ENCODE peak calls at places on chromosomes 4 and X, in five cellular contexts. E is tibial artery, Q is body of pancreas, V is choroid plexus epithelial cell, O is coronary artery. W is an unnamed sample.

GRCh38 chr4:28287837-28288236 is 1427.2 kb downstream of the STIM2 start:
- DNase-seq in Q (peak; percentile 7), V (peak; percentile 97), O (no peak), E (peak; percentile 25), W (no peak)

GRCh38 chrX:38987135-38987780 is 186.0 kb downstream of the MID1IP1 start:
- DNase-seq in V (no peak), Q (no peak), O (no peak), E (no peak), W (no peak)

GRCh38 chr4:39716356-39716755 is 18.4 kb downstream of the UBE2K start:
- DNase-seq in Q (no peak), O (no peak), E (no peak), V (no peak), W (no peak)

GRCh38 chrX:39144323-39144722 is 343.1 kb downstream of the MID1IP1 start:
- DNase-seq in E (no peak), Q (no peak), V (no peak), O (no peak), W (no peak)

GRCh38 chr4:176792348-176793059 is at the start of gene VEGFC:
- DNase-seq in Q (peak; percentile 42), V (peak; percentile 69), O (peak; percentile 74), E (peak; percentile 32), W (peak; percentile 75)

GRCh38 chr4:165308174-165308573 is 19.3 kb upstream of the MSMO1 start:
- DNase-seq in O (no peak), Q (no peak), E (no peak), V (no peak), W (no peak)

GRCh38 chr4:140607852-140608251 is 39.1 kb upstream of the UCP1 start:
- DNase-seq in E (no peak), V (peak; percentile 2), O (no peak), Q (no peak), W (no peak)

GRCh38 chr4:55373461-55373860 is 22.3 kb upstream of the TMEM165 start:
- DNase-seq in V (no peak), E (no peak), O (no peak), Q (no peak), W (no peak)

GRCh38 chr4:14022428-14022827 is 394.9 kb upstream of the BOD1L1 start:
- DNase-seq in V (peak; percentile 74), O (no peak), Q (no peak), E (no peak), W (no peak)

GRCh38 chr4:180962268-180962667 is 1280.9 kb upstream of the TENM3 start:
- DNase-seq in Q (no peak), E (no peak), O (no peak), V (no peak), W (no peak)

GRCh38 chrX:9873952-9874351 is 87.7 kb downstream of the SHROOM2 start:
- DNase-seq in V (peak; percentile 40), Q (peak; percentile 25), E (peak; percentile 33), O (no peak), W (no peak)

GRCh38 chr4:41142946-41143720 is 71.2 kb downstream of the APBB2 start:
- DNase-seq in V (peak; percentile 97), E (peak; percentile 79), Q (peak; percentile 62), O (peak; percentile 84), W (no peak)

GRCh38 chr4:26263165-26263564 is 57.6 kb upstream of the RBPJ start:
- DNase-seq in O (no peak), E (no peak), V (no peak), Q (no peak), W (no peak)

GRCh38 chr4:23060776-23061175 is 368.0 kb downstream of the GBA3 start:
- DNase-seq in O (no peak), Q (no peak), E (no peak), V (peak; percentile 14), W (no peak)

GRCh38 chrX:1561164-1561563 is 24.2 kb upstream of the P2RY8 start:
- DNase-seq in Q (no peak), V (no peak), E (no peak), O (no peak), W (no peak)

GRCh38 chr4:40283968-40284367 is 51.2 kb upstream of the CHRNA9 start:
- DNase-seq in E (no peak), O (no peak), V (no peak), Q (no peak), W (no peak)

GRCh38 chrX:13473666-13474516 is 95.5 kb upstream of the EGFL6 start:
- DNase-seq in Q (no peak), E (no peak), V (peak; percentile 63), O (no peak), W (no peak)

GRCh38 chr4:2804973-2805501 is 12.2 kb downstream of the SH3BP2 start:
- DNase-seq in Q (no peak), O (no peak), V (no peak), E (no peak), W (no peak)

GRCh38 chrX:96846841-96847240 is 36.9 kb upstream of the RPA4 start:
- DNase-seq in E (no peak), V (no peak), Q (no peak), O (no peak), W (no peak)

GRCh38 chrX:154517101-154517781 is 1.2 kb upstream of the FAM3A start:
- DNase-seq in V (no peak), O (no peak), E (no peak), Q (no peak), W (no peak)

GRCh38 chrX:10484683-10485247 is 135.6 kb downstream of the MID1 start:
- DNase-seq in O (no peak), Q (no peak), V (peak; percentile 34), E (no peak), W (no peak)

GRCh38 chr4:8182858-8183725 is 16.0 kb upstream of the SH3TC1 start:
- DNase-seq in O (no peak), E (peak; percentile 64), V (peak; percentile 94), Q (peak; percentile 60), W (no peak)

GRCh38 chr4:42363614-42364013 is 33.7 kb upstream of the SHISA3 start:
- DNase-seq in Q (no peak), E (no peak), V (no peak), O (no peak), W (no peak)

GRCh38 chr4:139934336-139934735 is 219.6 kb downstream of the MAML3 start:
- DNase-seq in V (peak; percentile 27), Q (peak; percentile 28), E (no peak), O (no peak), W (no peak)

GRCh38 chr4:61427099-61427817 is 227.1 kb downstream of the ADGRL3 start:
- DNase-seq in Q (no peak), O (no peak), V (no peak), E (no peak), W (no peak)

GRCh38 chr4:44118971-44119680 is 329.5 kb downstream of the KCTD8 start:
- DNase-seq in O (no peak), E (no peak), V (peak; percentile 4), Q (no peak), W (no peak)

GRCh38 chr4:16516796-16517413 is 290.6 kb upstream of the TAPT1 start:
- DNase-seq in V (peak; percentile 94), O (no peak), E (peak; percentile 28), Q (peak; percentile 57), W (no peak)

GRCh38 chr4:75658881-75659280 is 14.3 kb downstream of the G3BP2 start:
- DNase-seq in Q (no peak), E (no peak), O (no peak), V (peak; percentile 60), W (no peak)

DNA sequence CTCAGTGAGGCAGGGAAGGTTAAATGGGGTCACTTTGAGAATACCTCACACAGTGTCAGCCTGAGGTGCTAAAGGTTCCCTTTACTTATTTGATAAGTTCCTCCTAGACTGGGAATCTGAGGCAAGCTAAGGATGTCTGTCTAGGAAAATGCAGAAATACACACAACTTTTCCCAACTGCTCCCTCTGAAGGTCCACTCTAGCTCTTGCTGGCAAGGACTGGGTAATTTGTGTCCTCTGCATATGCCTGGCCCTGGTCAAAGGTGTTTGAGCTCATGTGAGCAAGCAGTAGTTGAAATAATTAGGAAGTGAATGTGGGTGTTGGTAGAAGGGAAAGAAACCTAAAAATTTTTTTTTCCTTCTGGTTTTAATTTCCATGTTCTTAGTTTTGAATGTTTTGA is 21.3 kb downstream of the TXLNG start:
- DNase-seq in V (no peak), Q (peak; percentile 7), E (no peak), O (no peak), W (no peak)
- TF ChIP-seq CTCF in V (peak; percentile 19), Q (no peak), E (peak; percentile 13), O (no peak), W (peak; percentile 50)

GRCh38 chr4:100414016-100414790 is 103.6 kb downstream of the EMCN start:
- DNase-seq in Q (no peak), V (no peak), E (no peak), O (no peak), W (no peak)
- TF ChIP-seq CTCF in Q (no peak), V (no peak), E (no peak), O (no peak), W (no peak)

DNA sequence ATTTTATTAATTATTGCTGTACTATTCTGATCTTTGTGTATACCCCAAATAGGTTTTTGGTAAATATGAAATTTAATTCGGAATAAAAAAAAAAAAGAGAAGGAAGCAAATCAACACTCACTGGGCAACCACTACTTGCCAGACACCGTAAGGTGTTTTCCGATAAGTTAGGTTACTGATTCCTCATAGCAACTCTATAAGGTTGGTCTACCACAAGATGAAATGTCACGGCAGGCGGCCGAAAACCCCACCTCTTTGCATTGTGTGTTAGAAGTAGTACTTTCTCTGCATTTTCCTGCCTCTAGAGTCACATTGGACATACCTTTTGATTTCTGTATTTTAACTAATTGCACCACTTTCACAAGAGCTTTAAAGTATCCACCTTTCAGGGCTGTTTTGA is 44.5 kb upstream of the RASGEF1B start:
- DNase-seq in O (no peak), V (no peak), Q (no peak), E (no peak), W (no peak)
- TF ChIP-seq CTCF in O (no peak), V (no peak), Q (no peak), E (no peak), W (no peak)

GRCh38 chr4:153780221-153780620 is 8.7 kb downstream of the SFRP2 start:
- DNase-seq in Q (no peak), O (no peak), V (no peak), E (no peak), W (no peak)

GRCh38 chr4:153782567-153782966 is 6.3 kb downstream of the SFRP2 start:
- DNase-seq in Q (no peak), V (peak; percentile 15), E (no peak), O (no peak), W (no peak)

GRCh38 chr4:153781280-153781679 is 7.6 kb downstream of the SFRP2 start:
- DNase-seq in E (no peak), V (no peak), Q (no peak), O (no peak), W (no peak)

GRCh38 chr4:153780876-153781275 is 8.0 kb downstream of the SFRP2 start:
- DNase-seq in E (no peak), O (no peak), Q (no peak), V (no peak), W (no peak)

GRCh38 chr4:153781717-153782416 is 7.0 kb downstream of the SFRP2 start:
- DNase-seq in O (no peak), Q (no peak), E (no peak), V (peak; percentile 60), W (no peak)
- TF ChIP-seq CTCF in O (no peak), Q (no peak), E (no peak), V (peak; percentile 8), W (peak; percentile 49)

GRCh38 chrX:7061429-7061828 is 86.1 kb upstream of the STS start:
- DNase-seq in E (no peak), Q (no peak), O (no peak), V (peak; percentile 30), W (no peak)
- TF ChIP-seq CTCF in E (no peak), Q (no peak), O (no peak), V (no peak), W (no peak)

GRCh38 chr4:10077101-10077491 is 39.5 kb downstream of the WDR1 start:
- DNase-seq in E (peak; percentile 9), V (no peak), O (peak; percentile 72), Q (no peak), W (no peak)
- TF ChIP-seq CTCF in E (no peak), V (no peak), O (no peak), Q (no peak), W (no peak)

W was measured in type B pancreatic cell.